ENCODE peak calls at places on chromosomes 11 and 22, in five cellular contexts. L, W, V, U and T are unnamed samples.

GRCh38 chr11:13745165-13745564 is 76.7 kb downstream of the FAR1 start:
- DNase-seq in L (no peak), U (no peak), V (peak; percentile 9), W (peak; percentile 27), T (no peak)

GRCh38 chr11:111510311-111510710 is 1.9 kb downstream of the BTG4 start:
- DNase-seq in V (peak; percentile 54), W (no peak), L (no peak), U (no peak), T (no peak)

GRCh38 chr11:3942160-3942955 is 86.9 kb downstream of the STIM1 start:
- DNase-seq in U (no peak), W (no peak), V (no peak), L (no peak), T (no peak)

GRCh38 chr11:119752946-119753345 is 23.9 kb upstream of the NECTIN1 start:
- DNase-seq in V (no peak), L (no peak), U (no peak), W (no peak), T (no peak)

GRCh38 chr11:122822241-122822640 is 16.1 kb upstream of the CRTAM start:
- DNase-seq in W (no peak), L (no peak), V (no peak), U (no peak), T (no peak)

GRCh38 chr11:21604564-21604963 is 588.3 kb upstream of the ANO5 start:
- DNase-seq in V (no peak), U (no peak), W (no peak), L (no peak), T (no peak)

GRCh38 chr11:79116600-79116999 is 324.2 kb downstream of the TENM4 start:
- DNase-seq in U (no peak), L (no peak), W (no peak), V (no peak), T (no peak)

GRCh38 chr22:36887164-36887563 is 26.3 kb upstream of the CSF2RB start:
- DNase-seq in U (no peak), V (no peak), W (no peak), L (no peak), T (no peak)

GRCh38 chr11:2824851-2825250 is 60.7 kb downstream of the CDKN1C start:
- DNase-seq in U (no peak), W (no peak), L (no peak), V (peak; percentile 35), T (no peak)

GRCh38 chr11:93225642-93226041 is 27.9 kb upstream of the SLC36A4 start:
- DNase-seq in L (no peak), V (peak; percentile 23), W (peak; percentile 48), U (no peak), T (no peak)

GRCh38 chr11:116507849-116508695 is 264.7 kb downstream of the BUD13 start:
- DNase-seq in V (no peak), L (no peak), W (no peak), U (peak; percentile 23), T (no peak)

GRCh38 chr11:30254307-30255298 is 23.8 kb downstream of the FSHB start:
- DNase-seq in U (no peak), W (peak; percentile 8), V (no peak), L (no peak), T (no peak)

GRCh38 chr11:17504330-17505107 is 27.9 kb upstream of the ABCC8 start:
- DNase-seq in V (peak; percentile 63), W (peak; percentile 68), L (peak; percentile 63), U (peak; percentile 85), T (peak; percentile 87)

GRCh38 chr11:22337571-22338464 is at the start of gene SLC17A6:
- DNase-seq in V (peak; percentile 3), L (no peak), W (peak; percentile 55), U (no peak), T (peak; percentile 29)

GRCh38 chr11:106989056-106989455 is 29.2 kb downstream of the GUCY1A2 start:
- DNase-seq in L (no peak), U (no peak), V (peak; percentile 33), W (peak; percentile 41), T (no peak)

GRCh38 chr11:131771471-131771870 is 401.1 kb downstream of the NTM start:
- DNase-seq in W (no peak), L (no peak), V (no peak), U (no peak), T (no peak)

GRCh38 chr22:44351685-44352377 is 39.1 kb upstream of the SHISAL1 start:
- DNase-seq in L (no peak), U (no peak), W (peak; percentile 92), V (peak; percentile 94), T (no peak)
- H3K4me3 ChIP-seq in L (no peak overlapping the region), U (no peak overlapping the region), W (no peak overlapping the region), V (peak overlapping the region; percentile 18), T (no peak overlapping the region)

DNA sequence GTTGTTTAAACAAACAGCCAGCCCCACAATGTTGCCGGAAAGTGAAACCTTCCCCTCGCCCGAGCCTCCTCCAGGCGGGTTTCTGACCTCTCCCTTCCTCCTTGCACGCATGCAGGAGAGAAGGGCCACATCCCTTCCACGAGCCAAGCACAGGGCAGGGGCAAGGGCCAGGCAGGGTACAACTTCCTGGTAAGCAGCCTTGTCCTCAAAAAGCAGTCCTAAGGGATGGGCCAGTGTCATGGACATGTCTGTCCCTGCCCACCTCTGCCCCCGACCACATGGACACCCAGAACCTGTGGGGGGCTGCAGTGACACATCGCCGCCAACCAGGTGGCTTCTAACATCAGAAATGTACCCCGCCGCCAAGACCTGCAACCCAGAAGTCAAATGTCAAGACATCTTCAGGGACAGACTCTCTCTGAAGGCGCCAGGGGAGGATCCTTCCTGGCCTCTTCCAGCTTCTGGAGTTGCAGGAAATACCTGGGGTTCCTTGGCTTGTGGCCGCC is 145.3 kb downstream of the CRYBB2 start:
- DNase-seq in W (no peak), L (no peak), V (no peak), U (no peak), T (no peak)
- H3K4me3 ChIP-seq in W (no peak overlapping the region), L (no peak overlapping the region), V (no peak overlapping the region), U (no peak overlapping the region), T (no peak overlapping the region)

DNA sequence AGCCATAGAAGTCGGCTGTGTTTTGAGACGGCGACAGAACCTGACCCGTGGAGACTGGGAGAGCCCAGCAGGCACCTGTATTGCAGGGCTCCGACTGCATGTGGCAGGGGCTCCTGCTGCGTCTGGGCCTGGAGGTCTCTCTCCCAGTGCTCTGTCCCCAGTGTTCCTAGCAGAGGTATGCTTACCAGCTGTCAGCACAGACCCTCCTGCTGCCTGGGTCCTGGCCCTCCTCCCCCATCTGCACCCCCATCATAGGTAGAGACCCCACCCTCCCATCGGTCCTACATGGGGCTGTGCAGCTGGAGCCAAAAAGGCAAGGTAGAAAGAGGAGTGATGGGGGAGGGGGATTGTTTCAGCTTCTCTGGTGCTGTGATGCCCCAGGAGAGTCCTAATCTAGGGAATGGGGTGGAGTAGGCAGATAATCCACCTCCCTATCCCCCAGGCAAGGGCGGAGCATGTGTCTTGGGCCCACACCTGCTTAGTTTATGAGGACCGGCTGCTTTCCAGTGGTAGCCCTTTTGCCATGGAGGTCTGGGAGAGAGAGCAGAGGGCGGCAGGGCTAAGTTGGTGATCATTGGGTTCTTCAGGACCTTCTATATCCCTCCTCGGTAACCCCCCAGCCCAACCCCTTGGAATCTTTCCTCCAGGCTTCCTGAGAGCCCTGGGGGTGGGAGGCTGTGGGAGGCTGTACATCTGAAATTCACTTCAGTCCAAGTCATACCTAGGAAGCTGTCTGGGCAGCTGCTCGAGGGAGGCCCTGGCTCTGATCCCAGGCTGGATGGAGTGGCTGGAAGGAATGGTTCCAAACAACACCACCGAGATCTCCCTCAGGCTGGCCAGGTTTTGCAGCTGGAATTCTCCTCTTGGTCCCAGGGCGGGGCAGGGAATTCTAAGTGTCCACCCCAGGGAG is 5.3 kb downstream of the SLC7A4 start:
- DNase-seq in W (peak; percentile 67), U (no peak), V (peak; percentile 69), L (no peak), T (no peak)
- H3K4me3 ChIP-seq in W (no peak overlapping the region), U (no peak overlapping the region), V (no peak overlapping the region), L (no peak overlapping the region), T (no peak overlapping the region)

GRCh38 chr22:49243335-49243734 is 584.3 kb downstream of the BRD1 start:
- DNase-seq in V (no peak), L (no peak), W (no peak), U (no peak), T (no peak)
- H3K4me3 ChIP-seq in V (no peak overlapping the region), L (no peak overlapping the region), W (no peak overlapping the region), U (no peak overlapping the region), T (no peak overlapping the region)

GRCh38 chr22:38313384-38313955 is 3.8 kb downstream of the CSNK1E start:
- DNase-seq in W (peak; percentile 91), V (peak; percentile 90), U (no peak), L (no peak), T (no peak)

GRCh38 chr22:38314140-38314991 is 2.9 kb downstream of the CSNK1E start:
- DNase-seq in U (peak; percentile 53), W (peak; percentile 56), L (no peak), V (peak; percentile 29), T (no peak)

GRCh38 chr22:38311331-38311635 is 6.0 kb downstream of the CSNK1E start:
- DNase-seq in V (peak; percentile 43), U (no peak), L (no peak), W (no peak), T (no peak)

GRCh38 chr22:38310518-38311330 is 6.5 kb downstream of the CSNK1E start:
- DNase-seq in W (no peak), L (no peak), V (peak; percentile 29), U (no peak), T (no peak)

DNA sequence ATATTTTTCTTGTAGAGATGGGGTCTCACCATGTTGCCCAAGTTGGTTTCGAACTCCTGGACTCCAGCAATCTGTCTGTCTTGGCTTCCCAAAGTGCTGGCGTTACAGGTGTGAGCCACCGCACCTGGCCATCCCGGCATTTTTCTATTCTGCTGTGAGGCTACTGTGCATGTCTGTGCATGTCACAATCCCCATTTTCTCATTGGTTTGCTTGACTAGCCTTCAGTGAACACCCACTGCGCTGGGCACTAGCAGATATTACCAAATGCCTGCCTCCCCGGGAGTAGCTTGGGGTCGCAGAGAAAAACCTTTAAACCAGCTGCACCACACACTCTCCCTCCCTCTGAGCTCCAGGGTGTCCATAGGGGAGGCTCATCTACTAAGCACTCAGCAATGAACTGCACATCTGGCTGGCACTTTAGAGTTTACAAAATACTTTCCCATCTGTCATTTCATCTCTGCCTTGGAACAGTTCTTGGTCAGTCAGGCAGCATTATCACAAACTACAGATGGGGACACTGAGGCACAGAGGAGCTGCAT is 4.9 kb downstream of the CSNK1E start:
- DNase-seq in V (peak; percentile 48), L (no peak), U (no peak), W (no peak), T (no peak)
- H3K4me3 ChIP-seq in V (no peak overlapping the region), L (no peak overlapping the region), U (no peak overlapping the region), W (no peak overlapping the region), T (no peak overlapping the region)

DNA sequence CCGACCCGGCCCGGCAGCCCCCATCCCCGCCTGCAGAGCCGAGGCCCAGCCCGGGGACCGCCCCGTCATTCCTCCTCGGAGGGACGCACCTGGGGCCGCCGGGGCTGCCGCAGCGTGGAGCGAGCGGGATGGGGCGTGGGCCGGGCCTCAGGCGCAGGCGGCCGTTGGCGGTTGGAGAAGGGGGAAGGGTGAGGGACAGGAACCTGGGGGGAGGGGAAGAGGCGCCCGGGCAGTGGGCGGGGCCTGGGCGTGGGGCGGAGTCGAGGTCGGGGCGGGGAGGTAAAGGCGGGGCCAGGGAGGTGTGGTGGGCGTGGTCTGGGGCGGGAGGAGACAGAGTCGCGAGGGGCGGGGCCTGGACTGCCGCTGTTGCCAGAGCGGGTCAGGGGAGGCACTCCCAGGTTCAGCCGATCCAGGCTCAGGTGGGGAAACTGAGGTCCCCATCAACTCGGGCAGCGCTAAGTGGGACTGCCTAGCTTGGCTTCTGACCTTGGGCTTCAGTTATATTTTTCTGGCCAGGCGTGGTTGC is at the start of gene TESMIN:
- DNase-seq in V (peak; percentile 48), U (peak; percentile 95), L (peak; percentile 90), W (peak; percentile 74), T (peak; percentile 83)
- H3K4me3 ChIP-seq in V (peak within 1 kb of the TSS; percentile 48), U (peak within 1 kb of the TSS; percentile 50), L (peak within 1 kb of the TSS; percentile 62), W (peak within 1 kb of the TSS; percentile 29), T (peak within 1 kb of the TSS; percentile 24)

GRCh38 chr22:27370987-27371386 is 430.6 kb downstream of the MN1 start:
- DNase-seq in U (no peak), V (no peak), L (no peak), W (no peak), T (no peak)
- H3K4me3 ChIP-seq in U (no peak overlapping the region), V (no peak overlapping the region), L (no peak overlapping the region), W (no peak overlapping the region), T (no peak overlapping the region)